ENCODE peak calls at places on chromosomes 11 and 22, in nine cellular contexts. S is body of pancreas, G is psoas muscle, O is ovary, Y is kidney, Z is lung, A is GM13977, P is heart left ventricle, X is progenitor cell of endocrine pancreas. N is an unnamed sample.

GRCh38 chr22:16915711-16916110 is 90.5 kb upstream of the XKR3 start:
- DNase-seq in P (no peak), Z (no peak), X (no peak), A (no peak), O (no peak), G (no peak), S (no peak), Y (no peak), N (no peak)

GRCh38 chr11:85843929-85844328 is 11.3 kb upstream of the CCDC83 start:
- DNase-seq in A (no peak), O (no peak), Y (no peak), Z (no peak), X (no peak), G (no peak), S (no peak), P (no peak), N (no peak)

GRCh38 chr11:23564370-23564769 is 704.1 kb upstream of the CCDC179 start:
- DNase-seq in O (no peak), P (no peak), Y (no peak), G (no peak), Z (no peak), A (no peak), X (no peak), S (no peak), N (no peak)

GRCh38 chr11:110763249-110764011 is 51.2 kb upstream of the ARHGAP20 start:
- DNase-seq in O (no peak), G (no peak), P (no peak), Z (peak; percentile 51), A (no peak), X (no peak), S (peak; percentile 19), Y (peak; percentile 81), N (no peak)

GRCh38 chr11:12017865-12018453 is 9.5 kb upstream of the DKK3 start:
- DNase-seq in A (no peak), Y (no peak), Z (no peak), X (no peak), G (no peak), S (no peak), O (no peak), P (peak; percentile 48), N (no peak)

GRCh38 chr11:41116970-41117369 is 342.5 kb downstream of the LRRC4C start:
- DNase-seq in Y (no peak), G (no peak), S (no peak), O (no peak), X (no peak), Z (no peak), P (no peak), A (no peak), N (no peak)

GRCh38 chr11:7437706-7438105 is 47.6 kb upstream of the OLFML1 start:
- DNase-seq in P (no peak), G (no peak), O (no peak), X (no peak), Y (no peak), S (no peak), Z (no peak), A (no peak), N (no peak)

GRCh38 chr11:71112990-71113389 is 139.4 kb downstream of the SHANK2 start:
- DNase-seq in O (no peak), P (no peak), S (peak; percentile 32), X (no peak), G (no peak), Y (peak; percentile 56), A (no peak), Z (no peak), N (no peak)

GRCh38 chr22:20520093-20520511 is 12.7 kb downstream of the MED15 start:
- DNase-seq in A (no peak), G (no peak), P (no peak), X (no peak), O (no peak), S (no peak), Y (peak; percentile 43), Z (no peak), N (no peak)

GRCh38 chr11:86797133-86797532 is 3.2 kb upstream of the PRSS23 start:
- DNase-seq in G (no peak), Z (no peak), P (no peak), S (no peak), O (no peak), A (no peak), Y (no peak), X (no peak), N (no peak)

GRCh38 chr11:78176605-78177141 is 11.8 kb downstream of the KCTD21 start:
- DNase-seq in Z (no peak), Y (no peak), S (no peak), A (no peak), G (no peak), P (no peak), O (no peak), X (no peak), N (no peak)

GRCh38 chr11:28009383-28009782 is 98.6 kb downstream of the KIF18A start:
- DNase-seq in G (no peak), Z (no peak), O (no peak), A (no peak), Y (no peak), S (no peak), P (no peak), X (no peak), N (no peak)

GRCh38 chr11:121337740-121338272 is 45.2 kb downstream of the SC5D start:
- DNase-seq in S (peak; percentile 10), X (no peak), A (no peak), P (no peak), Z (no peak), G (no peak), O (no peak), Y (no peak), N (no peak)

GRCh38 chr11:85826096-85826855 is 15.3 kb upstream of the SYTL2 start:
- DNase-seq in G (peak; percentile 19), A (no peak), S (no peak), O (no peak), P (peak; percentile 33), Y (peak; percentile 79), X (no peak), Z (no peak), N (peak; percentile 39)

GRCh38 chr11:70871881-70872280 is 380.5 kb downstream of the SHANK2 start:
- DNase-seq in P (no peak), O (no peak), Z (no peak), A (no peak), X (no peak), Y (peak; percentile 30), S (no peak), G (no peak), N (no peak)

DNA sequence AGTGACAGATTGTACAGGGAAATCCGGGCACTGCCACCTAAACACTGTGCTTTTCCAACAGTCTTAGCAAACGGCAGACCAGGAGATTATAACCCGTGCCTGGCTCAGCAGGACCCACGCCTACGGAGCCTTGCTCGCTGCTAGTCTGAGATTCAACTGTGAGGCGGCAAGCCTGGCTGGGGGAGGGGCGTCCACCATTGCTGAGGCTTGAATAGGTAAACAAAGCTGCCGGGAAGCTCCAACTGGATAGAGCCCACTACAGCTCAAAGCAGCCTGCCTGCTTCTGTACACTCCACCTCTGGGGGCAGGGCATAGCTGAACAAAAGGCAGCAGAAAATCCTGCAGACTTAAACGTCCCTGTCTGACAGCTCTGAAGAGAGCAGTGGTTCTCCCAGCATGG is 13.3 kb upstream of the OR52M1 start:
- DNase-seq in G (no peak), Z (no peak), P (no peak), A (no peak), X (no peak), O (no peak), Y (no peak), S (no peak), N (no peak)
- TF ChIP-seq CTCF in G (no peak), Z (no peak), P (no peak), A (no peak), X (no peak), O (no peak), Y (no peak), S (no peak), N (no peak)

GRCh38 chr11:112163875-112164521 is at the start of gene IL18:
- DNase-seq in Y (peak; percentile 65), P (no peak), Z (peak; percentile 74), O (no peak), A (no peak), X (no peak), S (peak; percentile 82), G (peak; percentile 47), N (peak; percentile 17)
- TF ChIP-seq CTCF in Y (no peak), P (no peak), Z (no peak), O (no peak), A (no peak), X (no peak), S (no peak), G (no peak), N (no peak)

GRCh38 chr22:50016988-50017700 is 4.6 kb upstream of the IL17REL start:
- DNase-seq in G (no peak), X (no peak), Y (peak; percentile 76), O (no peak), P (no peak), S (no peak), A (peak; percentile 89), Z (no peak), N (no peak)
- TF ChIP-seq CTCF in G (no peak), X (no peak), Y (no peak), O (no peak), P (no peak), S (no peak), A (no peak), Z (no peak), N (no peak)

GRCh38 chr11:47257518-47258316 is at the start of gene NR1H3:
- DNase-seq in Z (peak; percentile 84), X (peak; percentile 30), P (peak; percentile 89), S (peak; percentile 87), Y (peak; percentile 94), O (peak; percentile 88), G (peak; percentile 84), A (peak; percentile 42), N (peak; percentile 84)

GRCh38 chr11:47258317-47258902 is 614 bp downstream of the NR1H3 start:
- DNase-seq in A (no peak), Z (no peak), Y (no peak), P (no peak), X (no peak), O (no peak), G (no peak), S (no peak), N (no peak)

GRCh38 chr11:47261291-47261800 is 3.5 kb downstream of the NR1H3 start:
- DNase-seq in G (no peak), A (no peak), P (no peak), X (no peak), Z (no peak), Y (no peak), S (no peak), O (no peak), N (no peak)

GRCh38 chr11:47260366-47260765 is 2.6 kb downstream of the NR1H3 start:
- DNase-seq in X (no peak), G (no peak), S (no peak), Z (no peak), P (no peak), Y (no peak), A (no peak), O (no peak), N (no peak)

DNA sequence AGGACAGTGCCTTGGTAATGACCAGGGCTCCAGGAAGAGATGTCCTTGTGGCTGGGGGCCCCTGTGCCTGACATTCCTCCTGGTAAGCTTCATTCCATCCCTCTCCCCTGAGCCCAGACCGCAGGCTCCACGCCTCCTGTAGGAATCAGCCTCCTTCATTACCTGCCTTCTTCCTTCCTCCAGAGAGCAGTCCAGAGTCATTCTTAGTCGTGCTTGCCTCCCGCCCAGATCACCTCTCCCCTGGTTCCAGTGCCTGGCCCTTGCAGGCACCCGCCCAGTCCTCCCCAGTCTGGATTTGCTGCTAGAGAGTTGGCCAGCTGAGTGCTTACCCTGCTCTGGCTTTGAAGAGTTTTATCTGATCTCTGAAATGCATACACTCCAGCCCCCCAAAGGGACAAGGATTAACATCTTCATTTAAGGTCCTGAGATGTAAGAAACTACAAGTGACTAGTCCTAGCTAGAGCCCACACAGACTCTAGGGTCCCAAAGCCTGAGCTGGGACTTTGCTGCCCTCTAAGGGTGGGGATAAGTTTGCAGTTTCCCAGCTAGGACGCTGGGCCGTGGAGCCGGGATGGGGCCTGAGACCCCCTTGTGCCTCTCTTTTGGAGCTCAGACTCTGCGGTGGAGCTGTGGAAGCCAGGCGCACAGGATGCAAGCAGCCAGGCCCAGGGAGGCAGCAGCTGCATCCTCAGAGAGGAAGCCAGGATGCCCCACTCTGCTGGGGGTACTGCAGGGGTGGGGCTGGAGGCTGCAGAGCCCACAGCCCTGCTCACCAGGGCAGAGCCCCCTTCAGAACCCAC is 1.6 kb downstream of the NR1H3 start:
- DNase-seq in G (no peak), O (no peak), Y (no peak), X (no peak), S (no peak), P (no peak), A (peak; percentile 72), Z (no peak), N (peak; percentile 66)
- TF ChIP-seq CTCF in G (peak; percentile 68), O (no peak), Y (peak; percentile 41), X (peak; percentile 57), S (peak; percentile 36), P (peak; percentile 70), A (peak; percentile 66), Z (no peak), N (peak; percentile 55)